ENCODE peak calls at places on chromosomes 5 and 9, in four cellular contexts. One of them, this sample, is unnamed.

GRCh38 chr9:113155911-113156559 is 5.2 kb downstream of the SLC31A2 start:
- DNase-seq in K562: no peak
- DNase-seq in H1: no peak
- DNase-seq in HepG2: no peak
- DNase-seq in this sample: no peak

GRCh38 chr5:42813533-42813932 is 1.8 kb upstream of the SELENOP start:
- DNase-seq in K562: no peak
- DNase-seq in H1: peak
- DNase-seq in HepG2: peak
- DNase-seq in this sample: no peak

GRCh38 chr5:30100148-30100547 is 1093.3 kb upstream of the CDH6 start:
- DNase-seq in K562: no peak
- DNase-seq in H1: no peak
- DNase-seq in HepG2: no peak
- DNase-seq in this sample: no peak

GRCh38 chr5:136656811-136657210 is 291.5 kb upstream of the TRPC7 start:
- DNase-seq in K562: no peak
- DNase-seq in H1: no peak
- DNase-seq in HepG2: no peak
- DNase-seq in this sample: no peak

GRCh38 chr5:133322743-133323142 is 270.9 kb downstream of the HSPA4 start:
- DNase-seq in K562: no peak
- DNase-seq in H1: no peak
- DNase-seq in HepG2: no peak
- DNase-seq in this sample: no peak

GRCh38 chr5:127101533-127101932 is 28.2 kb upstream of the C5orf63 start:
- DNase-seq in K562: no peak
- DNase-seq in H1: no peak
- DNase-seq in HepG2: no peak
- DNase-seq in this sample: no peak

GRCh38 chr9:98784855-98785254 is 11.5 kb downstream of the ANKS6 start:
- DNase-seq in K562: no peak
- DNase-seq in H1: no peak
- DNase-seq in HepG2: no peak
- DNase-seq in this sample: no peak

GRCh38 chr9:32331240-32331639 is 53.2 kb upstream of the ACO1 start:
- DNase-seq in K562: no peak
- DNase-seq in H1: no peak
- DNase-seq in HepG2: no peak
- DNase-seq in this sample: no peak

GRCh38 chr5:103358305-103358996 is 99.9 kb downstream of the MACIR start:
- DNase-seq in K562: no peak
- DNase-seq in H1: no peak
- DNase-seq in HepG2: no peak
- DNase-seq in this sample: no peak

GRCh38 chr5:135332519-135333150 is 66.4 kb downstream of the MACROH2A1 start:
- DNase-seq in K562: peak
- DNase-seq in H1: no peak
- DNase-seq in HepG2: peak
- DNase-seq in this sample: no peak

GRCh38 chr5:7146886-7147285 is 249.1 kb upstream of the ADCY2 start:
- DNase-seq in K562: no peak
- DNase-seq in H1: no peak
- DNase-seq in HepG2: no peak
- DNase-seq in this sample: no peak

GRCh38 chr5:4928409-4928808 is 211.7 kb upstream of the ADAMTS16 start:
- DNase-seq in K562: no peak
- DNase-seq in H1: no peak
- DNase-seq in HepG2: no peak
- DNase-seq in this sample: no peak

GRCh38 chr5:160054047-160054446 is 45.1 kb downstream of the TTC1 start:
- DNase-seq in K562: no peak
- DNase-seq in H1: no peak
- DNase-seq in HepG2: no peak
- DNase-seq in this sample: no peak

GRCh38 chr5:68071243-68071642 is 144.3 kb upstream of the PIK3R1 start:
- DNase-seq in K562: no peak
- DNase-seq in H1: no peak
- DNase-seq in HepG2: no peak
- DNase-seq in this sample: no peak

GRCh38 chr9:136995772-136996308 is 528 bp downstream of the CLIC3 start:
- DNase-seq in K562: no peak
- DNase-seq in H1: no peak
- DNase-seq in HepG2: no peak
- DNase-seq in this sample: no peak

GRCh38 chr5:157265714-157266285 is at the start of gene CYFIP2:
- DNase-seq in K562: peak
- DNase-seq in H1: no peak
- DNase-seq in HepG2: no peak
- DNase-seq in this sample: peak

GRCh38 chr9:81787747-81788632 is 98.6 kb upstream of the TLE1 start:
- DNase-seq in K562: no peak
- DNase-seq in H1: no peak
- DNase-seq in HepG2: peak
- DNase-seq in this sample: no peak

GRCh38 chr9:5971740-5972139 is 43.7 kb downstream of the RANBP6 start:
- DNase-seq in K562: no peak
- DNase-seq in H1: no peak
- DNase-seq in HepG2: no peak
- DNase-seq in this sample: no peak

GRCh38 chr9:127637322-127637847 is 25.3 kb downstream of the STXBP1 start:
- DNase-seq in K562: no peak
- DNase-seq in H1: no peak
- DNase-seq in HepG2: peak
- DNase-seq in this sample: no peak

GRCh38 chr5:153896701-153897100 is 142.0 kb downstream of the FAM114A2 start:
- DNase-seq in K562: no peak
- DNase-seq in H1: no peak
- DNase-seq in HepG2: no peak
- DNase-seq in this sample: peak

GRCh38 chr9:127295005-127295404 is 30.4 kb downstream of the GARNL3 start:
- DNase-seq in K562: no peak
- DNase-seq in H1: no peak
- DNase-seq in HepG2: no peak
- DNase-seq in this sample: no peak

GRCh38 chr9:11269036-11269435 is 656.2 kb upstream of the PTPRD start:
- DNase-seq in K562: no peak
- DNase-seq in H1: no peak
- DNase-seq in HepG2: no peak
- DNase-seq in this sample: no peak

GRCh38 chr5:140875085-140876065 is at the start of gene PCDHA12:
- DNase-seq in K562: no peak
- DNase-seq in H1: no peak
- DNase-seq in HepG2: no peak
- DNase-seq in this sample: no peak

GRCh38 chr5:141848771-141849370 is 29.3 kb downstream of the PCDH1 start:
- DNase-seq in K562: peak
- DNase-seq in H1: peak
- DNase-seq in HepG2: peak
- DNase-seq in this sample: no peak

GRCh38 chr5:169009171-169009570 is 291.8 kb downstream of the SLIT3 start:
- DNase-seq in K562: no peak
- DNase-seq in H1: no peak
- DNase-seq in HepG2: no peak
- DNase-seq in this sample: no peak

GRCh38 chr5:9851458-9851857 is 221.3 kb upstream of the TAS2R1 start:
- DNase-seq in K562: no peak
- DNase-seq in H1: no peak
- DNase-seq in HepG2: no peak
- DNase-seq in this sample: no peak

GRCh38 chr5:57232293-57233033 is 58.6 kb downstream of the GPBP1 start:
- DNase-seq in K562: no peak
- DNase-seq in H1: no peak
- DNase-seq in HepG2: no peak
- DNase-seq in this sample: no peak

GRCh38 chr5:104088876-104089778 is 526.5 kb upstream of the NUDT12 start:
- DNase-seq in K562: no peak
- DNase-seq in H1: no peak
- DNase-seq in HepG2: peak
- DNase-seq in this sample: no peak

GRCh38 chr5:93611900-93612898 is 29.2 kb downstream of the NR2F1 start:
- DNase-seq in K562: peak
- DNase-seq in H1: no peak
- DNase-seq in HepG2: no peak
- DNase-seq in this sample: no peak

GRCh38 chr9:135993840-135994776 is 32.9 kb upstream of the UBAC1 start:
- DNase-seq in K562: no peak
- DNase-seq in H1: no peak
- DNase-seq in HepG2: peak
- DNase-seq in this sample: no peak

GRCh38 chr9:130884111-130884531 is 12.5 kb downstream of the QRFP start:
- DNase-seq in K562: peak
- DNase-seq in H1: no peak
- DNase-seq in HepG2: no peak
- DNase-seq in this sample: no peak

GRCh38 chr5:110108520-110108919 is 418.8 kb downstream of the MAN2A1 start:
- DNase-seq in K562: no peak
- DNase-seq in H1: no peak
- DNase-seq in HepG2: no peak
- DNase-seq in this sample: no peak

GRCh38 chr9:127805620-127806019 is 2.9 kb downstream of the FPGS start:
- DNase-seq in K562: peak
- DNase-seq in H1: peak
- DNase-seq in HepG2: peak
- DNase-seq in this sample: no peak

GRCh38 chr5:9233035-9233434 is 312.8 kb downstream of the SEMA5A start:
- DNase-seq in K562: no peak
- DNase-seq in H1: no peak
- DNase-seq in HepG2: no peak
- DNase-seq in this sample: no peak

GRCh38 chr5:19406576-19407365 is 581.2 kb downstream of the CDH18 start:
- DNase-seq in K562: no peak
- DNase-seq in H1: no peak
- DNase-seq in HepG2: no peak
- DNase-seq in this sample: no peak

GRCh38 chr5:169656125-169656990 is 19.3 kb downstream of the DOCK2 start:
- DNase-seq in K562: no peak
- DNase-seq in H1: no peak
- DNase-seq in HepG2: no peak
- DNase-seq in this sample: peak

GRCh38 chr9:79609468-79610018 is 37.8 kb downstream of the TLE4 start:
- DNase-seq in K562: no peak
- DNase-seq in H1: no peak
- DNase-seq in HepG2: no peak
- DNase-seq in this sample: no peak

GRCh38 chr5:151886741-151887261 is 37.9 kb downstream of the GLRA1 start:
- DNase-seq in K562: no peak
- DNase-seq in H1: no peak
- DNase-seq in HepG2: no peak
- DNase-seq in this sample: no peak

GRCh38 chr5:139711067-139711851 is 63.1 kb downstream of the CXXC5 start:
- DNase-seq in K562: peak
- DNase-seq in H1: no peak
- DNase-seq in HepG2: no peak
- DNase-seq in this sample: no peak

GRCh38 chr9:97109194-97109811 is 70.4 kb upstream of the CTSV start:
- DNase-seq in K562: peak
- DNase-seq in H1: peak
- DNase-seq in HepG2: peak
- DNase-seq in this sample: no peak

GRCh38 chr9:83240671-83241070 is 177.7 kb upstream of the RASEF start:
- DNase-seq in K562: no peak
- DNase-seq in H1: no peak
- DNase-seq in HepG2: no peak
- DNase-seq in this sample: no peak
- TF ChIP-seq TAF1 in K562: no peak
- TF ChIP-seq TAF1 in H1: no peak
- TF ChIP-seq TAF1 in HepG2: no peak
- TF ChIP-seq TAF1 in this sample: no peak

GRCh38 chr9:121299467-121300282 is 31.7 kb downstream of the GSN start:
- DNase-seq in K562: no peak
- DNase-seq in H1: no peak
- DNase-seq in HepG2: no peak
- DNase-seq in this sample: peak

GRCh38 chr9:121298689-121299112 is 30.7 kb downstream of the GSN start:
- DNase-seq in K562: no peak
- DNase-seq in H1: no peak
- DNase-seq in HepG2: peak
- DNase-seq in this sample: no peak

GRCh38 chr9:121301881-121302286 is 33.9 kb downstream of the GSN start:
- DNase-seq in K562: no peak
- DNase-seq in H1: no peak
- DNase-seq in HepG2: no peak
- DNase-seq in this sample: no peak

GRCh38 chr9:121299125-121299466 is 31.1 kb downstream of the GSN start:
- DNase-seq in K562: no peak
- DNase-seq in H1: no peak
- DNase-seq in HepG2: no peak
- DNase-seq in this sample: no peak

GRCh38 chr9:121300283-121301119 is 32.5 kb downstream of the GSN start:
- DNase-seq in K562: no peak
- DNase-seq in H1: no peak
- DNase-seq in HepG2: no peak
- DNase-seq in this sample: no peak
- TF ChIP-seq POLR2A in K562: no peak
- TF ChIP-seq POLR2A in H1: no peak
- TF ChIP-seq POLR2A in HepG2: no peak
- TF ChIP-seq POLR2A in this sample: no peak

GRCh38 chr5:171152382-171152781 is 156.7 kb upstream of the TLX3 start:
- DNase-seq in K562: no peak
- DNase-seq in H1: no peak
- DNase-seq in HepG2: no peak
- DNase-seq in this sample: no peak
- TF ChIP-seq TAF1 in K562: no peak
- TF ChIP-seq TAF1 in H1: no peak
- TF ChIP-seq TAF1 in HepG2: no peak
- TF ChIP-seq TAF1 in this sample: no peak

DNA sequence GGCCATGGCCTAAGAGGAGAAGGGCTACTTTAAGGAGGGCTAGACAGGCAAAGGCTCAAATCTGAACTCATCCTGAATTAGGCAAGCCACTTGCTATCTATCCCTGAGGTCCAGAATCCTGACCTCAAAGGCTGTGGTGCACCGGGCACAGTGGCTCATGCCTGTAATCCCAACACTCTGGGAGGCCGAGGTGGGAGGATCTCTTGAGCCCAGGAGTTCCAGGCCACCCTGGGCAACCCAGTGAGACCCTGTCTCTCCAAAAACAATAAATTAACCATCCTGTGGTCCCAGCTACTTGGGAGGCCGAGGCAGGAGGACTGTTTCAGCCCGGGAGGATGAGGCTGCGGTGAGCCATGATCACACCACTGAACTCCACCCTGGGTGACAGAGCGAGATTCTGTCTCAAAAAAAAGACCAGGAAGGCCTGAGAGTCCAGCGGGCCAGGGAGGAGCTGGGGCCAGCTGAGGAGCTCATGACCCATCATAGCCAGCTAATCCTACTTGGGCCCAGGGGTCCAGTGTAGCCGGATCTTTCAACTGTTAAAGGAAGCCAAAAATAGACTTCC is 4.0 kb downstream of the NOP16 start:
- DNase-seq in K562: no peak
- DNase-seq in H1: no peak
- DNase-seq in HepG2: no peak
- DNase-seq in this sample: no peak
- TF ChIP-seq POLR2A in K562: no peak
- TF ChIP-seq POLR2A in H1: no peak
- TF ChIP-seq POLR2A in HepG2: no peak
- TF ChIP-seq POLR2A in this sample: no peak